ENCODE peak calls at places on chromosome 22, in eight cellular contexts. Z is Right ventricle myocardium superior, V is endodermal cell, M is HFF-Myc, W is HuH-7, R is KG1, K is iPS-NIHi11, T is aorta. H is an unnamed sample.

GRCh38 chr22:40491990-40492631 is 121.7 kb downstream of the SGSM3 start:
- DNase-seq in T (no peak), W (no peak), M (no peak), Z (no peak), K (no peak), V (peak; percentile 52), R (peak; percentile 70), H (no peak)

GRCh38 chr22:44338906-44339305 is 26.2 kb upstream of the SHISAL1 start:
- DNase-seq in R (no peak), Z (no peak), V (no peak), W (no peak), M (no peak), T (no peak), K (no peak), H (no peak)

GRCh38 chr22:38034278-38034882 is 22.8 kb upstream of the PICK1 start:
- DNase-seq in M (peak; percentile 82), V (peak; percentile 89), K (peak; percentile 81), R (no peak), W (no peak), T (peak; percentile 90), Z (peak; percentile 82), H (peak; percentile 57)

GRCh38 chr22:27580311-27580897 is 221.2 kb downstream of the MN1 start:
- DNase-seq in Z (no peak), T (no peak), K (no peak), M (no peak), W (no peak), V (no peak), R (no peak), H (no peak)

GRCh38 chr22:44276706-44277403 is 35.9 kb downstream of the SHISAL1 start:
- DNase-seq in Z (no peak), M (no peak), V (no peak), W (no peak), K (no peak), R (no peak), T (no peak), H (no peak)

GRCh38 chr22:41561335-41561734 is 525 bp downstream of the CSDC2 start:
- DNase-seq in V (peak; percentile 82), T (no peak), R (no peak), K (peak; percentile 55), W (no peak), Z (no peak), M (no peak), H (no peak)

GRCh38 chr22:49469896-49470740 is 357.6 kb downstream of the BRD1 start:
- DNase-seq in K (no peak), W (no peak), M (no peak), R (no peak), Z (no peak), T (peak; percentile 40), V (peak; percentile 49), H (no peak)

GRCh38 chr22:47245786-47246185 is 483.3 kb downstream of the TBC1D22A start:
- DNase-seq in W (no peak), Z (no peak), V (no peak), T (no peak), K (no peak), M (no peak), R (no peak), H (no peak)

GRCh38 chr22:29479417-29480261 is at the start of gene NEFH:
- DNase-seq in K (peak; percentile 68), Z (no peak), T (no peak), R (no peak), V (peak; percentile 63), M (no peak), W (no peak), H (no peak)

GRCh38 chr22:47356433-47357011 is 594.1 kb downstream of the TBC1D22A start:
- DNase-seq in R (no peak), M (no peak), Z (no peak), K (no peak), T (no peak), V (no peak), W (no peak), H (no peak)

GRCh38 chr22:48802576-48802975 is 1025.1 kb downstream of the BRD1 start:
- DNase-seq in M (no peak), W (no peak), R (no peak), K (no peak), T (peak; percentile 46), Z (no peak), V (no peak), H (no peak)

GRCh38 chr22:19397729-19398094 is 33.8 kb downstream of the HIRA start:
- DNase-seq in T (peak; percentile 33), R (no peak), W (no peak), K (no peak), V (no peak), M (no peak), Z (no peak), H (no peak)

GRCh38 chr22:35315855-35316745 is 16.4 kb downstream of the TOM1 start:
- DNase-seq in T (peak; percentile 75), W (no peak), K (no peak), V (no peak), R (no peak), M (no peak), Z (peak; percentile 83), H (no peak)